ENCODE peak calls at places on chromosome 4, in four cellular contexts. One of them, this sample, is unnamed.

GRCh38 chr4:85222561-85222960 is 252.4 kb upstream of the ARHGAP24 start:
- DNase-seq in brain microvascular endothelial cell: no peak
- DNase-seq in HFFc6: no peak
- DNase-seq in sigmoid colon: no peak
- DNase-seq in this sample: no peak

GRCh38 chr4:110092646-110093045 is 105.8 kb downstream of the ELOVL6 start:
- DNase-seq in brain microvascular endothelial cell: no peak
- DNase-seq in HFFc6: no peak
- DNase-seq in sigmoid colon: no peak
- DNase-seq in this sample: no peak

GRCh38 chr4:25928320-25928955 is 14.4 kb downstream of the SMIM20 start:
- DNase-seq in brain microvascular endothelial cell: no peak
- DNase-seq in HFFc6: no peak
- DNase-seq in sigmoid colon: no peak
- DNase-seq in this sample: no peak

GRCh38 chr4:84503495-84504437 is 4.7 kb upstream of the NKX6-1 start:
- DNase-seq in brain microvascular endothelial cell: peak; percentile 68
- DNase-seq in HFFc6: peak; percentile 65
- DNase-seq in sigmoid colon: no peak
- DNase-seq in this sample: no peak

GRCh38 chr4:15920723-15921591 is 17.6 kb downstream of the FGFBP1 start:
- DNase-seq in brain microvascular endothelial cell: peak; percentile 100
- DNase-seq in HFFc6: peak; percentile 98
- DNase-seq in sigmoid colon: no peak
- DNase-seq in this sample: no peak

GRCh38 chr4:680091-680490 is 5.7 kb downstream of the MYL5 start:
- DNase-seq in brain microvascular endothelial cell: no peak
- DNase-seq in HFFc6: no peak
- DNase-seq in sigmoid colon: no peak
- DNase-seq in this sample: no peak

GRCh38 chr4:154366956-154367355 is 124.6 kb downstream of the DCHS2 start:
- DNase-seq in brain microvascular endothelial cell: no peak
- DNase-seq in HFFc6: no peak
- DNase-seq in sigmoid colon: no peak
- DNase-seq in this sample: no peak

GRCh38 chr4:53366301-53366716 is 448 bp upstream of the SCFD2 start:
- DNase-seq in brain microvascular endothelial cell: no peak
- DNase-seq in HFFc6: no peak
- DNase-seq in sigmoid colon: no peak
- DNase-seq in this sample: no peak

GRCh38 chr4:15149234-15149841 is 147.1 kb downstream of the CPEB2 start:
- DNase-seq in brain microvascular endothelial cell: no peak
- DNase-seq in HFFc6: peak; percentile 20
- DNase-seq in sigmoid colon: no peak
- DNase-seq in this sample: no peak

GRCh38 chr4:61443813-61444510 is 243.8 kb downstream of the ADGRL3 start:
- DNase-seq in brain microvascular endothelial cell: peak; percentile 69
- DNase-seq in HFFc6: no peak
- DNase-seq in sigmoid colon: no peak
- DNase-seq in this sample: no peak

GRCh38 chr4:80171251-80171650 is 26.1 kb upstream of the PRDM8 start:
- DNase-seq in brain microvascular endothelial cell: no peak
- DNase-seq in HFFc6: peak; percentile 57
- DNase-seq in sigmoid colon: no peak
- DNase-seq in this sample: no peak

DNA sequence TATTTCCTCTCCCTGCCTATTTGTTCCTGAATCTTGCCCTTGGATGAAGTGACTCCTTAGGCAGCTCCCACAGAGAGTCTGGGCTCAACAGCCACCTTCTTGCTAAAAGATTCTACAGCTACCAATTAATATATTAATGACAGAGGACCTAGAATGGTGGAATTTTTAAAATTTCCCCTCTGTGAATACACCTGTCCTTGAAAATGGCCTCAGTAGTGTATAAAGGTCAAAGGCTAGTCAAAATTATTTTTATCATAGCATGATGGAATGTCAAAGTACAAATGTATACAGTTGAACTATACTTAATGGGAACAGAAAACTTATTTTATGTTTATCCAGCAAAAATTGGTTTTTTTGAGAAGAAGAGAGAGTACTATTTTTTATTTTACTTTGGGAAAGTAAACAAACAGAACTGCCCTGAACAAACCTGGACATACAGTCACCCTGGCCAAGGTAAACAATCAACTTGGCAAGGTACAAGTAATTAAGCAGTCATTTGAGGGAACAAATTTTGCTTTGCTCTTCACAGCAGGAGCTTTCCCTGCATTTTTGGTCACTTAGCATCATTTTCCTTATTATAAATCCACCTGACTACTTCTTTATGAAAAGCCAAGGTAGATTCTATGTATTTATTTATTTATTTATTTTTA is 250.8 kb downstream of the INPP4B start:
- DNase-seq in brain microvascular endothelial cell: no peak
- DNase-seq in HFFc6: no peak
- DNase-seq in sigmoid colon: no peak
- DNase-seq in this sample: no peak
- TF ChIP-seq CTCF in brain microvascular endothelial cell: no peak
- TF ChIP-seq CTCF in HFFc6: no peak
- TF ChIP-seq CTCF in sigmoid colon: no peak
- TF ChIP-seq CTCF in this sample: no peak

GRCh38 chr4:165345663-165346417 is 18.4 kb downstream of the MSMO1 start:
- DNase-seq in brain microvascular endothelial cell: no peak
- DNase-seq in HFFc6: no peak
- DNase-seq in sigmoid colon: no peak
- DNase-seq in this sample: no peak
- TF ChIP-seq CTCF in brain microvascular endothelial cell: peak; percentile 31
- TF ChIP-seq CTCF in HFFc6: peak; percentile 21
- TF ChIP-seq CTCF in sigmoid colon: no peak
- TF ChIP-seq CTCF in this sample: no peak

DNA sequence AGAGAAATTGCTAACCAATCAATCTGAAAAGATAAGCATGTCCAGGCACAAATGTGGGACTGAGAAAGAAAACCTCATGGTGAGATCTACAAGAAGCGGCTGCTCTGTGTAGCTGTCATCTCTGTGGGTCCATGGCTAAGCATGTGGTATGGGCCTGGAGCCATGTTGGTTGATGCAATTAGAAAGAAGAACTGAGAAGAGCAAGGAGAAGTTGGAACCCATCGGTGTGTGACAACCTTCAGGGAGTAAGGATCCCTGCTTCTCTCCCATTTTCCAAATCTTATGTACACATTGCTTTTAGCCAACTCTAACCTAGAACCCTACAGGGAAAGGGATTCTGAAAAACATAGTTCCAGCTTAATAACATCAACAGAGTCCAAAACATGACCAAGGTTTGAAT is 890.2 kb downstream of the FSTL5 start:
- DNase-seq in brain microvascular endothelial cell: no peak
- DNase-seq in HFFc6: no peak
- DNase-seq in sigmoid colon: no peak
- DNase-seq in this sample: no peak
- TF ChIP-seq CTCF in brain microvascular endothelial cell: no peak
- TF ChIP-seq CTCF in HFFc6: no peak
- TF ChIP-seq CTCF in sigmoid colon: no peak
- TF ChIP-seq CTCF in this sample: no peak

GRCh38 chr4:48295116-48295515 is 25.5 kb upstream of the TEC start:
- DNase-seq in brain microvascular endothelial cell: no peak
- DNase-seq in HFFc6: no peak
- DNase-seq in sigmoid colon: no peak
- DNase-seq in this sample: no peak

GRCh38 chr4:48290146-48290772 is 20.6 kb upstream of the TEC start:
- DNase-seq in brain microvascular endothelial cell: peak; percentile 16
- DNase-seq in HFFc6: no peak
- DNase-seq in sigmoid colon: no peak
- DNase-seq in this sample: no peak
- TF ChIP-seq CTCF in brain microvascular endothelial cell: peak; percentile 79
- TF ChIP-seq CTCF in HFFc6: peak; percentile 81
- TF ChIP-seq CTCF in sigmoid colon: no peak
- TF ChIP-seq CTCF in this sample: no peak

GRCh38 chr4:139401368-139401767 is 52.6 kb upstream of the RAB33B start:
- DNase-seq in brain microvascular endothelial cell: no peak
- DNase-seq in HFFc6: no peak
- DNase-seq in sigmoid colon: no peak
- DNase-seq in this sample: no peak

GRCh38 chr4:139403457-139403856 is 50.5 kb upstream of the RAB33B start:
- DNase-seq in brain microvascular endothelial cell: no peak
- DNase-seq in HFFc6: no peak
- DNase-seq in sigmoid colon: no peak
- DNase-seq in this sample: no peak
- TF ChIP-seq CTCF in brain microvascular endothelial cell: no peak
- TF ChIP-seq CTCF in HFFc6: peak; percentile 21
- TF ChIP-seq CTCF in sigmoid colon: no peak
- TF ChIP-seq CTCF in this sample: no peak

GRCh38 chr4:6046526-6047129 is 28.4 kb upstream of the C4orf50 start:
- DNase-seq in brain microvascular endothelial cell: no peak
- DNase-seq in HFFc6: no peak
- DNase-seq in sigmoid colon: no peak
- DNase-seq in this sample: no peak

GRCh38 chr4:6048537-6048936 is 30.3 kb upstream of the C4orf50 start:
- DNase-seq in brain microvascular endothelial cell: no peak
- DNase-seq in HFFc6: no peak
- DNase-seq in sigmoid colon: no peak
- DNase-seq in this sample: no peak

GRCh38 chr4:6049278-6049677 is 31.0 kb upstream of the C4orf50 start:
- DNase-seq in brain microvascular endothelial cell: no peak
- DNase-seq in HFFc6: no peak
- DNase-seq in sigmoid colon: no peak
- DNase-seq in this sample: no peak

GRCh38 chr4:6044805-6045204 is 26.6 kb upstream of the C4orf50 start:
- DNase-seq in brain microvascular endothelial cell: no peak
- DNase-seq in HFFc6: no peak
- DNase-seq in sigmoid colon: no peak
- DNase-seq in this sample: no peak

DNA sequence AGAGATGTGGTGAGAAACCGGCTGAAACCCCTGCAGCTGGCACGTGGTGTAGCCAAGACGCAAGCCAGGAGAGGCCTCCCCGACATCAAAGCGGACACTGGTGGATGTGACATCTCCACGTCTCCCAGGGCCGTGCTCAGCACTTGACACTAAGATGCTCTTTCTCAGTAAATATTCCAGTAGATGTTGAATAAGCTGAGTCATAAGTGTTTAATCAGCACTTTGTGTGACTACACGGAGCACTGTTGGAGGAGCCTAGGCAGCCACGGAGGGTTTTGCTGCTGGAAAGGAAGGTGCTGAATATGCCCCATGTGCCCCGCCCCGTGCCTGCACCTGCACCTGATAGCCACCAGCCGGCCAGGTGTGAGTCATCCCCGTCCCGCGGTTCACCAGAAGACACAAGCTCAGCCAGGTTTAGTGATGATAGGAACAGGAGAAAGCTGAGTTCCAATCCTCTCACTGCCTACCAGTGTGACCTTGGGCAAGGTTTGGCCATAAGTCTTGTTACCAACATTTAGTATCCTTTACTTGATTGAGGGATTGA is 29.0 kb upstream of the C4orf50 start:
- DNase-seq in brain microvascular endothelial cell: no peak
- DNase-seq in HFFc6: no peak
- DNase-seq in sigmoid colon: no peak
- DNase-seq in this sample: no peak
- TF ChIP-seq CTCF in brain microvascular endothelial cell: no peak
- TF ChIP-seq CTCF in HFFc6: no peak
- TF ChIP-seq CTCF in sigmoid colon: no peak
- TF ChIP-seq CTCF in this sample: no peak

GRCh38 chr4:82900016-82900334 is 560 bp upstream of the THAP9 start:
- DNase-seq in brain microvascular endothelial cell: no peak
- DNase-seq in HFFc6: no peak
- DNase-seq in sigmoid colon: peak; percentile 65
- DNase-seq in this sample: no peak

GRCh38 chr4:82903737-82904136 is 3.2 kb downstream of the THAP9 start:
- DNase-seq in brain microvascular endothelial cell: no peak
- DNase-seq in HFFc6: no peak
- DNase-seq in sigmoid colon: no peak
- DNase-seq in this sample: no peak

GRCh38 chr4:82899339-82899738 is 1.2 kb upstream of the THAP9 start:
- DNase-seq in brain microvascular endothelial cell: no peak
- DNase-seq in HFFc6: no peak
- DNase-seq in sigmoid colon: no peak
- DNase-seq in this sample: no peak

GRCh38 chr4:82900335-82901128 is at the start of gene THAP9:
- DNase-seq in brain microvascular endothelial cell: peak; percentile 100
- DNase-seq in HFFc6: peak; percentile 100
- DNase-seq in sigmoid colon: peak; percentile 100
- DNase-seq in this sample: peak; percentile 92

DNA sequence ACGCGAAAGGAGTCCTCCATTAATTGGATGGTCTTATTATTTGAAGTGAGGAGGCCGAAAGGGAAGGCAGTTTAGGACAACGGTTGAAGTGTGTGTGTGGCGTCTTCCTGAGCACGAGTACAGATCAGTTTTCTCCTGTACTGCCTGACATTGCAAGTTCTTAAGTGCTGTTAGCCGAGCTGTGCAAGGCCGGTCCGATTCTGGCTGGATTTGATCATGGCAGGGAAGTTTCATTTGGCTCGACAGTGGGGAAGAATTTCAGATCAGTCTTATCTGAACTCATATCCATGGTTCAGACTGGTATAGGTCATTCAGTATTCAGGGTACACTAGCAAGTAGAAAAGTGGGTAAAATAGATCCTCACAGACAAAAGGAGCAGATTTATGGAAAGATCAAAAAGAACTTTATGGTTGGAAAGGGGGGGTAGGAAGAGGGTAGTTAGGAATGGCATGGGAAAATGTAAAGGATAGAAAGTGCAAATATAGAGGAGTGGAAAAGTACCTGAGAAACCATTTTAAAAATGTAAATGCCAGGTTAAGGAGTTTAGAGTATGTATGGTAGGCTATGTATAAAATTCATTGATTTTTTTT is 689 bp downstream of the THAP9 start:
- DNase-seq in brain microvascular endothelial cell: no peak
- DNase-seq in HFFc6: no peak
- DNase-seq in sigmoid colon: no peak
- DNase-seq in this sample: no peak
- TF ChIP-seq CTCF in brain microvascular endothelial cell: no peak
- TF ChIP-seq CTCF in HFFc6: no peak
- TF ChIP-seq CTCF in sigmoid colon: no peak
- TF ChIP-seq CTCF in this sample: no peak